ENCODE peak calls at places on chromosomes 16 and 17, in nine cellular contexts. G is stimulated activated CD8-positive, alpha-beta memory T cell treated with anti-CD3 and anti-CD28 coated beads, Interleukin-7, amount 100 ng/mL, for 24 hours; T is iPS-NIHi11; Y is neural crest cell; E is NCI-H460; K is retina; I is posterior vena cava; Q is NCI-H1436; C is mucosa of gallbladder. A is an unnamed sample.

GRCh38 chr17:57640079-57640478 is 105.0 kb downstream of the CCDC182 start:
- DNase-seq in G (no peak), T (no peak), Y (no peak), E (no peak), K (no peak), I (no peak), Q (no peak), C (no peak), A (peak; percentile 57)

GRCh38 chr16:62035115-62036092 is 834 bp downstream of the CDH8 start:
- DNase-seq in G (no peak), T (peak; percentile 72), Y (peak; percentile 46), E (no peak), K (peak; percentile 87), I (no peak), Q (peak; percentile 58), C (no peak), A (peak; percentile 93)

GRCh38 chr17:57481901-57482300 is 225.6 kb downstream of the MSI2 start:
- DNase-seq in G (no peak), T (no peak), Y (no peak), E (no peak), K (peak; percentile 75), I (peak; percentile 73), Q (no peak), C (peak; percentile 38), A (no peak)

GRCh38 chr17:58006563-58006923 is 503 bp downstream of the SRSF1 start:
- DNase-seq in G (peak; percentile 48), T (peak; percentile 55), Y (peak; percentile 57), E (peak; percentile 75), K (peak; percentile 87), I (peak; percentile 94), Q (peak; percentile 80), C (peak; percentile 77), A (peak; percentile 76)

GRCh38 chr16:47848481-47849109 is 307.2 kb downstream of the ABCC12 start:
- DNase-seq in G (no peak), T (peak; percentile 45), Y (no peak), E (no peak), K (no peak), I (no peak), Q (no peak), C (peak; percentile 34), A (peak; percentile 55)

GRCh38 chr17:58320163-58320558 is 8.4 kb downstream of the TSPOAP1 start:
- DNase-seq in G (no peak), T (no peak), Y (no peak), E (no peak), K (no peak), I (peak; percentile 34), Q (no peak), C (no peak), A (no peak)

GRCh38 chr17:45719335-45720071 is 64.6 kb upstream of the CRHR1 start:
- DNase-seq in G (no peak), T (peak; percentile 70), Y (no peak), E (peak; percentile 13), K (no peak), I (no peak), Q (no peak), C (no peak), A (peak; percentile 81)

GRCh38 chr16:54546481-54546880 is 259.9 kb upstream of the IRX3 start:
- DNase-seq in G (no peak), T (no peak), Y (no peak), E (no peak), K (peak; percentile 81), I (no peak), Q (no peak), C (no peak), A (no peak)

GRCh38 chr17:41975099-41976083 is 8.8 kb downstream of the CNP start:
- DNase-seq in G (no peak), T (no peak), Y (no peak), E (no peak), K (no peak), I (peak; percentile 69), Q (no peak), C (no peak), A (no peak)

GRCh38 chr16:49527621-49528020 is 154.0 kb downstream of the C16orf78 start:
- DNase-seq in G (no peak), T (no peak), Y (no peak), E (no peak), K (no peak), I (no peak), Q (no peak), C (no peak), A (no peak)

GRCh38 chr17:76145231-76146052 is 4.4 kb upstream of the FOXJ1 start:
- DNase-seq in G (no peak), T (no peak), Y (no peak), E (no peak), K (no peak), I (peak; percentile 70), Q (peak; percentile 28), C (no peak), A (no peak)

GRCh38 chr17:75876190-75876937 is 2.0 kb downstream of the TRIM47 start:
- DNase-seq in G (no peak), T (peak; percentile 76), Y (no peak), E (no peak), K (no peak), I (no peak), Q (peak; percentile 80), C (peak; percentile 84), A (peak; percentile 74)

GRCh38 chr16:180101-180920 is at the start of gene HBQ1:
- DNase-seq in G (no peak), T (peak; percentile 86), Y (peak; percentile 75), E (no peak), K (peak; percentile 54), I (no peak), Q (peak; percentile 52), C (no peak), A (peak; percentile 36)

GRCh38 chr16:89646906-89647305 is 10.6 kb downstream of the CHMP1A start:
- DNase-seq in G (no peak), T (no peak), Y (no peak), E (no peak), K (no peak), I (no peak), Q (no peak), C (no peak), A (no peak)

GRCh38 chr17:21286066-21286770 is 1.7 kb downstream of the MAP2K3 start:
- DNase-seq in G (no peak), T (no peak), Y (no peak), E (peak; percentile 88), K (peak; percentile 73), I (peak; percentile 97), Q (no peak), C (peak; percentile 89), A (peak; percentile 63)

GRCh38 chr16:82667437-82667836 is 40.7 kb downstream of the CDH13 start:
- DNase-seq in G (no peak), T (no peak), Y (no peak), E (no peak), K (no peak), I (no peak), Q (no peak), C (no peak), A (no peak)

GRCh38 chr16:2178321-2179106 is 17.9 kb downstream of the CASKIN1 start:
- DNase-seq in G (no peak), T (peak; percentile 95), Y (no peak), E (no peak), K (no peak), I (no peak), Q (no peak), C (no peak), A (peak; percentile 82)

GRCh38 chr17:65799454-65799853 is 238.0 kb upstream of the AXIN2 start:
- DNase-seq in G (no peak), T (no peak), Y (no peak), E (no peak), K (no peak), I (no peak), Q (no peak), C (no peak), A (no peak)